ENCODE peak calls at places on chromosomes 12 and 14, in ten cellular contexts. C is activated naive CD4-positive, alpha-beta T cell treated with anti-CD3 and anti-CD28 coated beads, Interleukin-2, amount 50 U/mL, for 16 hours; W is stimulated activated CD4-positive, alpha-beta T cell treated with anti-CD3 and anti-CD28 coated beads, TNF-alpha, amount 100 ng/mL, for 24 hours; I is iPS-NIHi11; M is activated naive CD8-positive, alpha-beta T cell treated with anti-CD3 and anti-CD28 coated beads, Interleukin-2, amount 50 U/mL, for 16 hours; G is NB4; B is GM19239; L is H54; S is lung; Q is effector memory CD4-positive, alpha-beta T cell. K is an unnamed sample.

GRCh38 chr14:42028607-42029006 is 421.9 kb downstream of the LRFN5 start:
- DNase-seq in C (no peak), W (no peak), I (no peak), M (no peak), G (no peak), B (no peak), L (no peak), S (no peak), Q (no peak), K (no peak)

GRCh38 chr14:37599527-37600368 is 4.3 kb downstream of the TTC6 start:
- DNase-seq in C (no peak), W (no peak), I (no peak), M (no peak), G (no peak), B (no peak), L (no peak), S (no peak), Q (no peak), K (no peak)

GRCh38 chr12:53726946-53727309 is 324 bp downstream of the CALCOCO1 start:
- DNase-seq in C (peak), W (no peak), I (no peak), M (no peak), G (peak), B (no peak), L (no peak), S (no peak), Q (no peak), K (no peak)

GRCh38 chr12:4119157-4119761 is 154.3 kb upstream of the CCND2 start:
- DNase-seq in C (peak), W (no peak), I (no peak), M (no peak), G (no peak), B (peak), L (no peak), S (peak), Q (no peak), K (no peak)

GRCh38 chr14:81169711-81170103 is 51.1 kb downstream of the GTF2A1 start:
- DNase-seq in C (peak), W (no peak), I (no peak), M (no peak), G (peak), B (no peak), L (no peak), S (peak), Q (no peak), K (peak)

GRCh38 chr12:6708968-6709394 is 8.4 kb upstream of the PIANP start:
- DNase-seq in C (no peak), W (no peak), I (no peak), M (no peak), G (no peak), B (no peak), L (no peak), S (no peak), Q (no peak), K (no peak)

GRCh38 chr12:26612203-26612602 is 220.8 kb downstream of the ITPR2 start:
- DNase-seq in C (no peak), W (no peak), I (no peak), M (no peak), G (no peak), B (no peak), L (no peak), S (no peak), Q (no peak), K (no peak)

GRCh38 chr14:36207500-36207899 is 31.0 kb upstream of the PTCSC3 start:
- DNase-seq in C (no peak), W (no peak), I (no peak), M (no peak), G (peak), B (no peak), L (no peak), S (no peak), Q (no peak), K (peak)

GRCh38 chr12:34401659-34402227 is 379.4 kb downstream of the ALG10 start:
- DNase-seq in C (peak), W (no peak), I (peak), M (no peak), G (no peak), B (no peak), L (no peak), S (peak), Q (no peak), K (no peak)

GRCh38 chr12:109875572-109876131 is 4.7 kb downstream of the GLTP start:
- DNase-seq in C (no peak), W (no peak), I (no peak), M (no peak), G (no peak), B (no peak), L (no peak), S (no peak), Q (no peak), K (peak)

GRCh38 chr12:57864811-57865751 is 18.6 kb upstream of the CTDSP2 start:
- DNase-seq in C (peak), W (no peak), I (peak), M (no peak), G (peak), B (peak), L (peak), S (peak), Q (peak), K (peak)

GRCh38 chr12:124620606-124621295 is 53.3 kb upstream of the NCOR2 start:
- DNase-seq in C (no peak), W (no peak), I (no peak), M (no peak), G (no peak), B (no peak), L (no peak), S (no peak), Q (no peak), K (no peak)

GRCh38 chr14:102565331-102565887 is 27.0 kb upstream of the RCOR1 start:
- DNase-seq in C (no peak), W (no peak), I (no peak), M (no peak), G (peak), B (no peak), L (no peak), S (no peak), Q (no peak), K (peak)

GRCh38 chr12:22518067-22518719 is 26.1 kb downstream of the C2CD5 start:
- DNase-seq in C (no peak), W (no peak), I (no peak), M (no peak), G (no peak), B (no peak), L (no peak), S (peak), Q (no peak), K (no peak)

GRCh38 chr12:40152783-40153383 is 47.0 kb upstream of the SLC2A13 start:
- DNase-seq in C (peak), W (peak), I (peak), M (no peak), G (peak), B (no peak), L (no peak), S (peak), Q (no peak), K (peak)

GRCh38 chr12:120472521-120472920 is 3.0 kb upstream of the SRSF9 start:
- DNase-seq in C (no peak), W (no peak), I (no peak), M (no peak), G (no peak), B (no peak), L (no peak), S (no peak), Q (no peak), K (no peak)

GRCh38 chr12:126196263-126196662 is 1131.0 kb downstream of the AACS start:
- DNase-seq in C (no peak), W (no peak), I (no peak), M (no peak), G (no peak), B (no peak), L (no peak), S (no peak), Q (no peak), K (no peak)

GRCh38 chr12:42010715-42011114 is 134.0 kb downstream of the GXYLT1 start:
- DNase-seq in C (no peak), W (no peak), I (no peak), M (no peak), G (no peak), B (no peak), L (no peak), S (no peak), Q (no peak), K (no peak)

GRCh38 chr12:47556631-47557030 is 149.2 kb downstream of the RPAP3 start:
- DNase-seq in C (no peak), W (no peak), I (no peak), M (no peak), G (peak), B (no peak), L (no peak), S (no peak), Q (no peak), K (no peak)

GRCh38 chr12:109111775-109112491 is 4.5 kb upstream of the ACACB start:
- DNase-seq in C (peak), W (no peak), I (peak), M (no peak), G (peak), B (no peak), L (no peak), S (peak), Q (no peak), K (peak)

K was measured in KBM-7.